ENCODE peak calls at places on chromosome 2, in four cellular contexts. One of them, this sample, is unnamed.

GRCh38 chr2:63163231-63163845 is 112.7 kb downstream of the OTX1 start:
- DNase-seq in cardiac muscle cell: no peak
- DNase-seq in tibial artery: no peak
- DNase-seq in suprapubic skin: no peak
- DNase-seq in this sample: no peak

GRCh38 chr2:85754313-85755095 is 713 bp downstream of the ATOH8 start:
- DNase-seq in cardiac muscle cell: peak; percentile 65
- DNase-seq in tibial artery: no peak
- DNase-seq in suprapubic skin: no peak
- DNase-seq in this sample: no peak

GRCh38 chr2:171754254-171754939 is 67.1 kb downstream of the DYNC1I2 start:
- DNase-seq in cardiac muscle cell: no peak
- DNase-seq in tibial artery: no peak
- DNase-seq in suprapubic skin: no peak
- DNase-seq in this sample: no peak

GRCh38 chr2:30300456-30301221 is 69.3 kb downstream of the LBH start:
- DNase-seq in cardiac muscle cell: peak; percentile 76
- DNase-seq in tibial artery: no peak
- DNase-seq in suprapubic skin: no peak
- DNase-seq in this sample: no peak

GRCh38 chr2:38598991-38599295 is 3.8 kb downstream of the HNRNPLL start:
- DNase-seq in cardiac muscle cell: no peak
- DNase-seq in tibial artery: no peak
- DNase-seq in suprapubic skin: no peak
- DNase-seq in this sample: no peak

GRCh38 chr2:157439792-157440186 is 4.1 kb downstream of the CYTIP start:
- DNase-seq in cardiac muscle cell: no peak
- DNase-seq in tibial artery: no peak
- DNase-seq in suprapubic skin: no peak
- DNase-seq in this sample: no peak

GRCh38 chr2:174836345-174836999 is 72.2 kb upstream of the CHRNA1 start:
- DNase-seq in cardiac muscle cell: no peak
- DNase-seq in tibial artery: no peak
- DNase-seq in suprapubic skin: no peak
- DNase-seq in this sample: no peak

GRCh38 chr2:17101596-17101995 is 416.6 kb downstream of the RAD51AP2 start:
- DNase-seq in cardiac muscle cell: no peak
- DNase-seq in tibial artery: no peak
- DNase-seq in suprapubic skin: no peak
- DNase-seq in this sample: no peak

GRCh38 chr2:134772493-134773169 is 53.8 kb upstream of the TMEM163 start:
- DNase-seq in cardiac muscle cell: no peak
- DNase-seq in tibial artery: no peak
- DNase-seq in suprapubic skin: no peak
- DNase-seq in this sample: no peak

GRCh38 chr2:216773072-216773471 is 77.7 kb upstream of the IGFBP5 start:
- DNase-seq in cardiac muscle cell: peak; percentile 85
- DNase-seq in tibial artery: no peak
- DNase-seq in suprapubic skin: no peak
- DNase-seq in this sample: no peak

GRCh38 chr2:64036343-64036742 is 17.1 kb upstream of the VPS54 start:
- DNase-seq in cardiac muscle cell: no peak
- DNase-seq in tibial artery: no peak
- DNase-seq in suprapubic skin: no peak
- DNase-seq in this sample: no peak

GRCh38 chr2:158189526-158189925 is 87.8 kb downstream of the UPP2 start:
- DNase-seq in cardiac muscle cell: no peak
- DNase-seq in tibial artery: no peak
- DNase-seq in suprapubic skin: no peak
- DNase-seq in this sample: no peak

GRCh38 chr2:174688079-174688478 is 76.2 kb downstream of the CHRNA1 start:
- DNase-seq in cardiac muscle cell: no peak
- DNase-seq in tibial artery: no peak
- DNase-seq in suprapubic skin: no peak
- DNase-seq in this sample: no peak

GRCh38 chr2:222707689-222708273 is 36.3 kb downstream of the MOGAT1 start:
- DNase-seq in cardiac muscle cell: no peak
- DNase-seq in tibial artery: no peak
- DNase-seq in suprapubic skin: no peak
- DNase-seq in this sample: no peak

GRCh38 chr2:9076210-9076609 is 72.7 kb upstream of the MBOAT2 start:
- DNase-seq in cardiac muscle cell: no peak
- DNase-seq in tibial artery: no peak
- DNase-seq in suprapubic skin: no peak
- DNase-seq in this sample: no peak

GRCh38 chr2:47272905-47273758 is 118.0 kb upstream of the STPG4 start:
- DNase-seq in cardiac muscle cell: peak; percentile 26
- DNase-seq in tibial artery: no peak
- DNase-seq in suprapubic skin: no peak
- DNase-seq in this sample: no peak

GRCh38 chr2:112547333-112547732 is 5.1 kb downstream of the POLR1B start:
- DNase-seq in cardiac muscle cell: no peak
- DNase-seq in tibial artery: no peak
- DNase-seq in suprapubic skin: no peak
- DNase-seq in this sample: peak; percentile 12

GRCh38 chr2:24521162-24521857 is 30.3 kb downstream of the NCOA1 start:
- DNase-seq in cardiac muscle cell: no peak
- DNase-seq in tibial artery: no peak
- DNase-seq in suprapubic skin: no peak
- DNase-seq in this sample: no peak

GRCh38 chr2:54422072-54422581 is 34.0 kb upstream of the SPTBN1 start:
- DNase-seq in cardiac muscle cell: no peak
- DNase-seq in tibial artery: no peak
- DNase-seq in suprapubic skin: no peak
- DNase-seq in this sample: no peak

GRCh38 chr2:144477943-144478283 is 42.0 kb downstream of the ZEB2 start:
- DNase-seq in cardiac muscle cell: no peak
- DNase-seq in tibial artery: no peak
- DNase-seq in suprapubic skin: no peak
- DNase-seq in this sample: no peak
- H3K4me1 ChIP-seq in cardiac muscle cell: peaks cover 62% of the 10 kb centered on the region
- H3K4me1 ChIP-seq in tibial artery: peaks cover 41% of the 10 kb centered on the region
- H3K4me1 ChIP-seq in suprapubic skin: peaks cover 30% of the 10 kb centered on the region
- H3K4me1 ChIP-seq in this sample: peaks cover 29% of the 10 kb centered on the region

DNA sequence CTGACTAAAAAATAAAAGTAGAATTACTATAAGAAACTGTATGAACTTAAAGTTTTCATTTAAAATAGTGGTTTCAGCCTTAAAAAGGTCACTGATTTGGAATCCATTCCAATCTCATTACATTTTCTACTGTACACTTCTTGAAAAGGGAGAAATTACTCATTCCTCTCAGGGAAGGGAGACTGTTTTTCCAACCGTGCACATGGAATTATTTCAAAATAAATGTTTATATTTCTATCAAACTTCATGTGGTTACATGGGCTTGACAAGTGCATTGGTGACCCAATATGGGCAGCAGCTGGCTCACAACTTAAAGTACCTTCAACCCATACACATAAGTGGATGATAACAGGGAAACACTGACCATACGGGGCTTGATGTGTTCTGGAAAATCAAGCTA is 324.5 kb upstream of the THUMPD2 start:
- DNase-seq in cardiac muscle cell: no peak
- DNase-seq in tibial artery: no peak
- DNase-seq in suprapubic skin: no peak
- DNase-seq in this sample: no peak
- H3K4me3 ChIP-seq in cardiac muscle cell: no peak overlapping the region
- H3K4me3 ChIP-seq in tibial artery: no peak overlapping the region
- H3K4me3 ChIP-seq in suprapubic skin: no peak overlapping the region
- H3K4me3 ChIP-seq in this sample: no peak overlapping the region

GRCh38 chr2:75527676-75528075 is 33.1 kb downstream of the EVA1A start:
- DNase-seq in cardiac muscle cell: no peak
- DNase-seq in tibial artery: no peak
- DNase-seq in suprapubic skin: no peak
- DNase-seq in this sample: no peak

GRCh38 chr2:75526842-75527241 is 33.9 kb downstream of the EVA1A start:
- DNase-seq in cardiac muscle cell: no peak
- DNase-seq in tibial artery: no peak
- DNase-seq in suprapubic skin: no peak
- DNase-seq in this sample: no peak

GRCh38 chr2:75524276-75524911 is 36.3 kb downstream of the EVA1A start:
- DNase-seq in cardiac muscle cell: no peak
- DNase-seq in tibial artery: no peak
- DNase-seq in suprapubic skin: no peak
- DNase-seq in this sample: no peak

GRCh38 chr2:75523313-75524275 is 37.1 kb downstream of the EVA1A start:
- DNase-seq in cardiac muscle cell: no peak
- DNase-seq in tibial artery: no peak
- DNase-seq in suprapubic skin: no peak
- DNase-seq in this sample: no peak

GRCh38 chr2:75525434-75526308 is 35.1 kb downstream of the EVA1A start:
- DNase-seq in cardiac muscle cell: no peak
- DNase-seq in tibial artery: no peak
- DNase-seq in suprapubic skin: no peak
- DNase-seq in this sample: no peak
- H3K27ac ChIP-seq in cardiac muscle cell: no peak overlapping the region
- H3K27ac ChIP-seq in tibial artery: no peak overlapping the region
- H3K27ac ChIP-seq in suprapubic skin: no peak overlapping the region
- H3K27ac ChIP-seq in this sample: no peak overlapping the region

GRCh38 chr2:178865999-178866398 is 58.8 kb upstream of the TTN start:
- DNase-seq in cardiac muscle cell: no peak
- DNase-seq in tibial artery: no peak
- DNase-seq in suprapubic skin: no peak
- DNase-seq in this sample: no peak
- H3K4me1 ChIP-seq in cardiac muscle cell: peaks cover 38% of the 10 kb centered on the region
- H3K4me1 ChIP-seq in tibial artery: peaks cover 43% of the 10 kb centered on the region
- H3K4me1 ChIP-seq in suprapubic skin: no peaks in the 10 kb centered on the region
- H3K4me1 ChIP-seq in this sample: peaks cover 4% of the 10 kb centered on the region

GRCh38 chr2:79960726-79961049 is 343.9 kb downstream of the LRRTM1 start:
- DNase-seq in cardiac muscle cell: no peak
- DNase-seq in tibial artery: no peak
- DNase-seq in suprapubic skin: no peak
- DNase-seq in this sample: no peak
- H3K4me3 ChIP-seq in cardiac muscle cell: no peak overlapping the region
- H3K4me3 ChIP-seq in tibial artery: no peak overlapping the region
- H3K4me3 ChIP-seq in suprapubic skin: no peak overlapping the region
- H3K4me3 ChIP-seq in this sample: no peak overlapping the region

DNA sequence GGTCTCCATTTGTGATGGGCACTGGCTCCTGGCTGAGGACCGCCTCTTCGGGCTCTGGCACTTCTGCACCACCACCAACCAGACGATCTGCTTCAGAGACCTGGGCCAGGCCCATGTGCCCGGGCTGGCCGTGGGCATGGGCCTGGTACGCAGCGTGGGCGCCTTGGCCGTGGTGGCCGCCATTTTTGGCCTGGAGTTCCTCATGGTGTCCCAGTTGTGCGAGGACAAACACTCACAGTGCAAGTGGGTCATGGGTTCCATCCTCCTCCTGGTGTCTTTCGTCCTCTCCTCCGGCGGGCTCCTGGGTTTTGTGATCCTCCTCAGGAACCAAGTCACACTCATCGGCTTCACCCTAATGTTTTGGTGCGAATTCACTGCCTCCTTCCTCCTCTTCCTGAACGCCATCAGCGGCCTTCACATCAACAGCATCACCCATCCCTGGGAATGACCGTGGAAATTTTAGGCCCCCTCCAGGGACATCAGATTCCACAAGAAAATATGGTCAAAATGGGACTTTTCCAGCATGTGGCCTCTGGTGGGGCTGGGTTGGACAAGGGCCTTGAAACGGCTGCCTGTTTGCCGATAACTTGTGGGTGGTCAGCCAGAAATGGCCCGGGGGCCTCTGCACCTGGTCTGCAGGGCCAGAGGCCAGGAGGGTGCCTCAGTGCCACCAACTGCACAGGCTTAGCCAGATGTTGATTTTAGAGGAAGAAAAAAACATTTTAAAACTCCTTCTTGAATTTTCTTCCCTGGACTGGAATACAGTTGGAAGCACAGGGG is 5.5 kb downstream of the TMEM37 start:
- DNase-seq in cardiac muscle cell: no peak
- DNase-seq in tibial artery: no peak
- DNase-seq in suprapubic skin: no peak
- DNase-seq in this sample: no peak
- H3K27ac ChIP-seq in cardiac muscle cell: no peak overlapping the region
- H3K27ac ChIP-seq in tibial artery: no peak overlapping the region
- H3K27ac ChIP-seq in suprapubic skin: no peak overlapping the region
- H3K27ac ChIP-seq in this sample: no peak overlapping the region

GRCh38 chr2:161139098-161139987 is 20.9 kb upstream of the TANK start:
- DNase-seq in cardiac muscle cell: no peak
- DNase-seq in tibial artery: no peak
- DNase-seq in suprapubic skin: no peak
- DNase-seq in this sample: no peak

GRCh38 chr2:161136194-161136593 is 24.0 kb upstream of the TANK start:
- DNase-seq in cardiac muscle cell: no peak
- DNase-seq in tibial artery: no peak
- DNase-seq in suprapubic skin: no peak
- DNase-seq in this sample: no peak

GRCh38 chr2:161134547-161135518 is 25.4 kb upstream of the TANK start:
- DNase-seq in cardiac muscle cell: no peak
- DNase-seq in tibial artery: no peak
- DNase-seq in suprapubic skin: no peak
- DNase-seq in this sample: no peak

GRCh38 chr2:161138429-161138828 is 21.8 kb upstream of the TANK start:
- DNase-seq in cardiac muscle cell: no peak
- DNase-seq in tibial artery: no peak
- DNase-seq in suprapubic skin: no peak
- DNase-seq in this sample: no peak

GRCh38 chr2:161136696-161137324 is 23.4 kb upstream of the TANK start:
- DNase-seq in cardiac muscle cell: peak; percentile 21
- DNase-seq in tibial artery: no peak
- DNase-seq in suprapubic skin: no peak
- DNase-seq in this sample: peak; percentile 46
- H3K4me1 ChIP-seq in cardiac muscle cell: peaks cover 6% of the 10 kb centered on the region
- H3K4me1 ChIP-seq in tibial artery: peaks cover 17% of the 10 kb centered on the region
- H3K4me1 ChIP-seq in suprapubic skin: peaks cover 34% of the 10 kb centered on the region
- H3K4me1 ChIP-seq in this sample: no peaks in the 10 kb centered on the region

This sample was measured in tibial nerve.